ENCODE peak calls at places on chromosomes 5 and 9, in ten cellular contexts. One of them, this sample, is unnamed.

GRCh38 chr5:82356808-82357671 is 78.9 kb upstream of the RPS23 start:
- DNase-seq in neural progenitor cell: no peak
- DNase-seq in anterior cingulate cortex: no peak
- DNase-seq in ovary: peak
- DNase-seq in Right ventricle myocardium superior: peak
- DNase-seq in cerebellar nuclear complex: no peak
- DNase-seq in NCI-H82: no peak
- DNase-seq in stimulated activated CD4-positive, alpha-beta T cell treated with anti-CD3 and anti-CD28 coated beads, Interleukin-15, amount 100 ng/mL, for 1 hour: peak
- DNase-seq in nephron progenitor cell: no peak
- DNase-seq in aorta: peak
- DNase-seq in this sample: peak

GRCh38 chr5:93886917-93887361 is 145.5 kb upstream of the POU5F2 start:
- DNase-seq in neural progenitor cell: no peak
- DNase-seq in anterior cingulate cortex: no peak
- DNase-seq in ovary: no peak
- DNase-seq in Right ventricle myocardium superior: no peak
- DNase-seq in cerebellar nuclear complex: no peak
- DNase-seq in NCI-H82: no peak
- DNase-seq in stimulated activated CD4-positive, alpha-beta T cell treated with anti-CD3 and anti-CD28 coated beads, Interleukin-15, amount 100 ng/mL, for 1 hour: no peak
- DNase-seq in nephron progenitor cell: peak
- DNase-seq in aorta: no peak
- DNase-seq in this sample: no peak

GRCh38 chr5:146965781-146966659 is 87.5 kb upstream of the PPP2R2B start:
- DNase-seq in neural progenitor cell: peak
- DNase-seq in anterior cingulate cortex: peak
- DNase-seq in ovary: peak
- DNase-seq in Right ventricle myocardium superior: no peak
- DNase-seq in cerebellar nuclear complex: peak
- DNase-seq in NCI-H82: peak
- DNase-seq in stimulated activated CD4-positive, alpha-beta T cell treated with anti-CD3 and anti-CD28 coated beads, Interleukin-15, amount 100 ng/mL, for 1 hour: peak
- DNase-seq in nephron progenitor cell: peak
- DNase-seq in aorta: no peak
- DNase-seq in this sample: peak

GRCh38 chr5:98106116-98107088 is 667.1 kb upstream of the RGMB start:
- DNase-seq in neural progenitor cell: no peak
- DNase-seq in anterior cingulate cortex: no peak
- DNase-seq in ovary: no peak
- DNase-seq in Right ventricle myocardium superior: no peak
- DNase-seq in cerebellar nuclear complex: no peak
- DNase-seq in NCI-H82: no peak
- DNase-seq in stimulated activated CD4-positive, alpha-beta T cell treated with anti-CD3 and anti-CD28 coated beads, Interleukin-15, amount 100 ng/mL, for 1 hour: no peak
- DNase-seq in nephron progenitor cell: no peak
- DNase-seq in aorta: no peak
- DNase-seq in this sample: no peak

GRCh38 chr5:41966706-41967105 is 41.6 kb downstream of the FBXO4 start:
- DNase-seq in neural progenitor cell: no peak
- DNase-seq in anterior cingulate cortex: no peak
- DNase-seq in ovary: no peak
- DNase-seq in Right ventricle myocardium superior: no peak
- DNase-seq in cerebellar nuclear complex: no peak
- DNase-seq in NCI-H82: no peak
- DNase-seq in stimulated activated CD4-positive, alpha-beta T cell treated with anti-CD3 and anti-CD28 coated beads, Interleukin-15, amount 100 ng/mL, for 1 hour: no peak
- DNase-seq in nephron progenitor cell: no peak
- DNase-seq in aorta: no peak
- DNase-seq in this sample: no peak

GRCh38 chr9:99075246-99075912 is 29.5 kb upstream of the TGFBR1 start:
- DNase-seq in neural progenitor cell: no peak
- DNase-seq in anterior cingulate cortex: no peak
- DNase-seq in ovary: no peak
- DNase-seq in Right ventricle myocardium superior: no peak
- DNase-seq in cerebellar nuclear complex: no peak
- DNase-seq in NCI-H82: no peak
- DNase-seq in stimulated activated CD4-positive, alpha-beta T cell treated with anti-CD3 and anti-CD28 coated beads, Interleukin-15, amount 100 ng/mL, for 1 hour: no peak
- DNase-seq in nephron progenitor cell: no peak
- DNase-seq in aorta: peak
- DNase-seq in this sample: no peak

GRCh38 chr5:172597755-172598155 is 43.3 kb upstream of the NEURL1B start:
- DNase-seq in neural progenitor cell: no peak
- DNase-seq in anterior cingulate cortex: no peak
- DNase-seq in ovary: no peak
- DNase-seq in Right ventricle myocardium superior: peak
- DNase-seq in cerebellar nuclear complex: no peak
- DNase-seq in NCI-H82: no peak
- DNase-seq in stimulated activated CD4-positive, alpha-beta T cell treated with anti-CD3 and anti-CD28 coated beads, Interleukin-15, amount 100 ng/mL, for 1 hour: no peak
- DNase-seq in nephron progenitor cell: no peak
- DNase-seq in aorta: no peak
- DNase-seq in this sample: no peak

GRCh38 chr9:129237195-129237611 is 59.1 kb upstream of the IER5L start:
- DNase-seq in neural progenitor cell: no peak
- DNase-seq in anterior cingulate cortex: no peak
- DNase-seq in ovary: peak
- DNase-seq in Right ventricle myocardium superior: no peak
- DNase-seq in cerebellar nuclear complex: no peak
- DNase-seq in NCI-H82: no peak
- DNase-seq in stimulated activated CD4-positive, alpha-beta T cell treated with anti-CD3 and anti-CD28 coated beads, Interleukin-15, amount 100 ng/mL, for 1 hour: no peak
- DNase-seq in nephron progenitor cell: no peak
- DNase-seq in aorta: peak
- DNase-seq in this sample: no peak

GRCh38 chr5:116478461-116478860 is 96.2 kb downstream of the SEMA6A start:
- DNase-seq in neural progenitor cell: no peak
- DNase-seq in anterior cingulate cortex: no peak
- DNase-seq in ovary: no peak
- DNase-seq in Right ventricle myocardium superior: no peak
- DNase-seq in cerebellar nuclear complex: no peak
- DNase-seq in NCI-H82: no peak
- DNase-seq in stimulated activated CD4-positive, alpha-beta T cell treated with anti-CD3 and anti-CD28 coated beads, Interleukin-15, amount 100 ng/mL, for 1 hour: no peak
- DNase-seq in nephron progenitor cell: no peak
- DNase-seq in aorta: no peak
- DNase-seq in this sample: no peak

GRCh38 chr5:124583469-124584350 is 162.7 kb downstream of the ZNF608 start:
- DNase-seq in neural progenitor cell: no peak
- DNase-seq in anterior cingulate cortex: no peak
- DNase-seq in ovary: no peak
- DNase-seq in Right ventricle myocardium superior: no peak
- DNase-seq in cerebellar nuclear complex: no peak
- DNase-seq in NCI-H82: no peak
- DNase-seq in stimulated activated CD4-positive, alpha-beta T cell treated with anti-CD3 and anti-CD28 coated beads, Interleukin-15, amount 100 ng/mL, for 1 hour: no peak
- DNase-seq in nephron progenitor cell: no peak
- DNase-seq in aorta: no peak
- DNase-seq in this sample: peak